ENCODE peak calls at places on chromosome 12, in nine cellular contexts. One of them, this sample, is unnamed.

GRCh38 chr12:44875417-44875953 is 630 bp downstream of the NELL2 start:
- DNase-seq in prostate gland: no peak
- DNase-seq in HCT116: no peak
- DNase-seq in stomach: no peak
- DNase-seq in uterus: no peak
- DNase-seq in neuronal stem cell: peak; percentile 35
- DNase-seq in heart right ventricle: no peak
- DNase-seq in PC-3: no peak
- DNase-seq in fibroblast of lung: no peak
- DNase-seq in this sample: no peak

GRCh38 chr12:49033611-49034286 is 15.2 kb upstream of the PRKAG1 start:
- DNase-seq in prostate gland: no peak
- DNase-seq in HCT116: no peak
- DNase-seq in stomach: no peak
- DNase-seq in uterus: peak; percentile 21
- DNase-seq in neuronal stem cell: no peak
- DNase-seq in heart right ventricle: peak; percentile 12
- DNase-seq in PC-3: no peak
- DNase-seq in fibroblast of lung: no peak
- DNase-seq in this sample: no peak

GRCh38 chr12:60333461-60333860 is 737.6 kb downstream of the SLC16A7 start:
- DNase-seq in prostate gland: no peak
- DNase-seq in HCT116: no peak
- DNase-seq in stomach: no peak
- DNase-seq in uterus: no peak
- DNase-seq in neuronal stem cell: no peak
- DNase-seq in heart right ventricle: no peak
- DNase-seq in PC-3: peak; percentile 71
- DNase-seq in fibroblast of lung: peak; percentile 5
- DNase-seq in this sample: no peak

GRCh38 chr12:120466560-120467315 is 2.8 kb downstream of the SRSF9 start:
- DNase-seq in prostate gland: peak; percentile 11
- DNase-seq in HCT116: peak; percentile 34
- DNase-seq in stomach: peak; percentile 48
- DNase-seq in uterus: peak; percentile 34
- DNase-seq in neuronal stem cell: no peak
- DNase-seq in heart right ventricle: no peak
- DNase-seq in PC-3: peak; percentile 71
- DNase-seq in fibroblast of lung: peak; percentile 23
- DNase-seq in this sample: no peak

GRCh38 chr12:2454778-2455177 is 340.0 kb upstream of the FKBP4 start:
- DNase-seq in prostate gland: no peak
- DNase-seq in HCT116: no peak
- DNase-seq in stomach: no peak
- DNase-seq in uterus: no peak
- DNase-seq in neuronal stem cell: no peak
- DNase-seq in heart right ventricle: no peak
- DNase-seq in PC-3: no peak
- DNase-seq in fibroblast of lung: no peak
- DNase-seq in this sample: no peak

GRCh38 chr12:49336645-49337584 is at the start of gene C1QL4:
- DNase-seq in prostate gland: peak; percentile 73
- DNase-seq in HCT116: peak; percentile 33
- DNase-seq in stomach: peak; percentile 85
- DNase-seq in uterus: peak; percentile 81
- DNase-seq in neuronal stem cell: peak; percentile 84
- DNase-seq in heart right ventricle: peak; percentile 86
- DNase-seq in PC-3: peak; percentile 86
- DNase-seq in fibroblast of lung: peak; percentile 46
- DNase-seq in this sample: peak; percentile 54

GRCh38 chr12:113065126-113066007 is 8.8 kb downstream of the DTX1 start:
- DNase-seq in prostate gland: no peak
- DNase-seq in HCT116: no peak
- DNase-seq in stomach: no peak
- DNase-seq in uterus: no peak
- DNase-seq in neuronal stem cell: peak; percentile 52
- DNase-seq in heart right ventricle: no peak
- DNase-seq in PC-3: no peak
- DNase-seq in fibroblast of lung: no peak
- DNase-seq in this sample: no peak

GRCh38 chr12:10363922-10364838 is 25.7 kb downstream of the KLRK1 start:
- DNase-seq in prostate gland: peak; percentile 50
- DNase-seq in HCT116: no peak
- DNase-seq in stomach: peak; percentile 40
- DNase-seq in uterus: peak; percentile 57
- DNase-seq in neuronal stem cell: no peak
- DNase-seq in heart right ventricle: peak; percentile 29
- DNase-seq in PC-3: peak; percentile 40
- DNase-seq in fibroblast of lung: peak; percentile 50
- DNase-seq in this sample: no peak

GRCh38 chr12:22684124-22684523 is 59.2 kb downstream of the ETNK1 start:
- DNase-seq in prostate gland: no peak
- DNase-seq in HCT116: no peak
- DNase-seq in stomach: no peak
- DNase-seq in uterus: no peak
- DNase-seq in neuronal stem cell: no peak
- DNase-seq in heart right ventricle: no peak
- DNase-seq in PC-3: no peak
- DNase-seq in fibroblast of lung: no peak
- DNase-seq in this sample: no peak

GRCh38 chr12:92041742-92042141 is 103.9 kb downstream of the BTG1 start:
- DNase-seq in prostate gland: no peak
- DNase-seq in HCT116: no peak
- DNase-seq in stomach: no peak
- DNase-seq in uterus: no peak
- DNase-seq in neuronal stem cell: no peak
- DNase-seq in heart right ventricle: no peak
- DNase-seq in PC-3: peak; percentile 79
- DNase-seq in fibroblast of lung: peak; percentile 17
- DNase-seq in this sample: no peak

GRCh38 chr12:128420163-128420562 is 153.2 kb downstream of the TMEM132C start:
- DNase-seq in prostate gland: no peak
- DNase-seq in HCT116: no peak
- DNase-seq in stomach: no peak
- DNase-seq in uterus: no peak
- DNase-seq in neuronal stem cell: no peak
- DNase-seq in heart right ventricle: no peak
- DNase-seq in PC-3: no peak
- DNase-seq in fibroblast of lung: no peak
- DNase-seq in this sample: no peak

GRCh38 chr12:46555379-46555778 is 182.8 kb upstream of the SLC38A2 start:
- DNase-seq in prostate gland: no peak
- DNase-seq in HCT116: no peak
- DNase-seq in stomach: no peak
- DNase-seq in uterus: no peak
- DNase-seq in neuronal stem cell: no peak
- DNase-seq in heart right ventricle: no peak
- DNase-seq in PC-3: peak; percentile 59
- DNase-seq in fibroblast of lung: peak; percentile 91
- DNase-seq in this sample: no peak

GRCh38 chr12:85448548-85449139 is 168.6 kb downstream of the ALX1 start:
- DNase-seq in prostate gland: no peak
- DNase-seq in HCT116: no peak
- DNase-seq in stomach: no peak
- DNase-seq in uterus: no peak
- DNase-seq in neuronal stem cell: no peak
- DNase-seq in heart right ventricle: no peak
- DNase-seq in PC-3: peak; percentile 56
- DNase-seq in fibroblast of lung: no peak
- DNase-seq in this sample: no peak

GRCh38 chr12:63821781-63822251 is 22.7 kb upstream of the SRGAP1 start:
- DNase-seq in prostate gland: no peak
- DNase-seq in HCT116: no peak
- DNase-seq in stomach: no peak
- DNase-seq in uterus: peak; percentile 30
- DNase-seq in neuronal stem cell: no peak
- DNase-seq in heart right ventricle: peak; percentile 13
- DNase-seq in PC-3: no peak
- DNase-seq in fibroblast of lung: peak; percentile 23
- DNase-seq in this sample: no peak

GRCh38 chr12:5171701-5172100 is 128.0 kb downstream of the KCNA5 start:
- DNase-seq in prostate gland: peak; percentile 34
- DNase-seq in HCT116: peak; percentile 23
- DNase-seq in stomach: no peak
- DNase-seq in uterus: no peak
- DNase-seq in neuronal stem cell: peak; percentile 54
- DNase-seq in heart right ventricle: no peak
- DNase-seq in PC-3: peak; percentile 46
- DNase-seq in fibroblast of lung: peak; percentile 56
- DNase-seq in this sample: no peak

DNA sequence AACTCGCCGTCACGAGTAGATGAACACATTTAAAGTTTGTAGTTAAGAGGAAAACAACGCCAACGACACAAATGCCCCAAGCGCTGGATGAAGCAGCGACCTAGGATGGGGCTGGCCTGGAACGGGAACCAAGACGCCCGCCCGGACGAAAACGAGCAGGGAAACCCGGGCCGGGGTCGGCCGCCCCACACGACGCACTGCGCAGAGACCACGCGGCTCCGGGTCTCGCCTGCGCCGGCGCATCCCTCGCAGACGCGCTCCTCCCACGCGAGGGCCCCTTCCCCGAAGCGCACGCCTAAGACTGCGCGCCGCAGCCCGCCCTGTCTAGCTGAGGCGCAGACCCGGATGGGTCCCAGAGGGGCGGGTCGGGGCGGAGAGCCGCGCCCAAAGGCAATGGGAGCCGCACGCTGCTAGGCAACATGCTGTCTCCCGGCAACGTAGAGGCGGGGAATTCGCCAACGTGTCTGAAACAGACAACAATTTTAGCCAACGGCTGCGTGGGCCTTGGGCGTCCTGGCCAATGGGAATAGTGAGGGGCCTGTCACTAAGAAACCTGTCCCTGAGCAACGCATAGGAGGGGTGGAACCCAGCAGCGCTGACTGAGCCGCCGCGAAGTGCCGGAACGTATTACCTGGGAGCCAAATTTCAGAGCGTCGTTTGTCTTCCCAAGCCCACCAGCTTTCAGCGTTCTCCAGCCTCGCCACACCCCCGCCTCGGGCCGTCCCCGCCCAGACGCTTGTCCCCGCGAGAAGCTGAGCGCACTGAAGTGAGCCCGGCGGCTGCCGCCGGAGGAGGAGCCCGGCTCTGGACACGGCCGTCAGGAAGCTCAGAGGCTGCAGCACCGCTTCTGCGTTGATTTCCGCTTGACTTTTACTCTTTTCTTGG is 21.0 kb upstream of the CHFR start:
- DNase-seq in prostate gland: peak; percentile 98
- DNase-seq in HCT116: no peak
- DNase-seq in stomach: peak; percentile 87
- DNase-seq in uterus: peak; percentile 98
- DNase-seq in neuronal stem cell: peak; percentile 97
- DNase-seq in heart right ventricle: peak; percentile 96
- DNase-seq in PC-3: peak; percentile 100
- DNase-seq in fibroblast of lung: peak; percentile 98
- DNase-seq in this sample: peak; percentile 75
- H3K9me3 ChIP-seq in prostate gland: no peaks in the 10 kb centered on the region
- H3K9me3 ChIP-seq in HCT116: peaks cover 6% of the 10 kb centered on the region
- H3K9me3 ChIP-seq in stomach: peaks cover 9% of the 10 kb centered on the region
- H3K9me3 ChIP-seq in uterus: no peaks in the 10 kb centered on the region
- H3K9me3 ChIP-seq in neuronal stem cell: peaks cover 29% of the 10 kb centered on the region
- H3K9me3 ChIP-seq in heart right ventricle: peaks cover 36% of the 10 kb centered on the region
- H3K9me3 ChIP-seq in PC-3: peaks cover 18% of the 10 kb centered on the region
- H3K9me3 ChIP-seq in fibroblast of lung: no peaks in the 10 kb centered on the region
- H3K9me3 ChIP-seq in this sample: peaks cover 19% of the 10 kb centered on the region

GRCh38 chr12:125773033-125773432 is 707.8 kb downstream of the AACS start:
- DNase-seq in prostate gland: no peak
- DNase-seq in HCT116: peak; percentile 6
- DNase-seq in stomach: no peak
- DNase-seq in uterus: no peak
- DNase-seq in neuronal stem cell: no peak
- DNase-seq in heart right ventricle: no peak
- DNase-seq in PC-3: peak; percentile 25
- DNase-seq in fibroblast of lung: peak; percentile 8
- DNase-seq in this sample: no peak

GRCh38 chr12:125775507-125775906 is 710.3 kb downstream of the AACS start:
- DNase-seq in prostate gland: no peak
- DNase-seq in HCT116: no peak
- DNase-seq in stomach: no peak
- DNase-seq in uterus: no peak
- DNase-seq in neuronal stem cell: no peak
- DNase-seq in heart right ventricle: no peak
- DNase-seq in PC-3: no peak
- DNase-seq in fibroblast of lung: no peak
- DNase-seq in this sample: no peak

GRCh38 chr12:125776212-125776611 is 711.0 kb downstream of the AACS start:
- DNase-seq in prostate gland: no peak
- DNase-seq in HCT116: no peak
- DNase-seq in stomach: no peak
- DNase-seq in uterus: no peak
- DNase-seq in neuronal stem cell: no peak
- DNase-seq in heart right ventricle: no peak
- DNase-seq in PC-3: no peak
- DNase-seq in fibroblast of lung: no peak
- DNase-seq in this sample: no peak

GRCh38 chr12:125772403-125772802 is 707.2 kb downstream of the AACS start:
- DNase-seq in prostate gland: no peak
- DNase-seq in HCT116: no peak
- DNase-seq in stomach: no peak
- DNase-seq in uterus: no peak
- DNase-seq in neuronal stem cell: no peak
- DNase-seq in heart right ventricle: no peak
- DNase-seq in PC-3: no peak
- DNase-seq in fibroblast of lung: no peak
- DNase-seq in this sample: no peak
- H3K9me3 ChIP-seq in prostate gland: no peaks in the 10 kb centered on the region
- H3K9me3 ChIP-seq in HCT116: peaks cover 10% of the 10 kb centered on the region
- H3K9me3 ChIP-seq in stomach: no peaks in the 10 kb centered on the region
- H3K9me3 ChIP-seq in uterus: no peaks in the 10 kb centered on the region
- H3K9me3 ChIP-seq in neuronal stem cell: no peaks in the 10 kb centered on the region
- H3K9me3 ChIP-seq in heart right ventricle: peaks cover 15% of the 10 kb centered on the region
- H3K9me3 ChIP-seq in PC-3: peaks cover 18% of the 10 kb centered on the region
- H3K9me3 ChIP-seq in fibroblast of lung: no peaks in the 10 kb centered on the region
- H3K9me3 ChIP-seq in this sample: no peaks in the 10 kb centered on the region

GRCh38 chr12:38120438-38120837 is 196.1 kb upstream of the ALG10B start:
- DNase-seq in prostate gland: no peak
- DNase-seq in HCT116: no peak
- DNase-seq in stomach: no peak
- DNase-seq in uterus: no peak
- DNase-seq in neuronal stem cell: no peak
- DNase-seq in heart right ventricle: no peak
- DNase-seq in PC-3: no peak
- DNase-seq in fibroblast of lung: no peak
- DNase-seq in this sample: no peak
- H3K9me3 ChIP-seq in prostate gland: no peaks in the 10 kb centered on the region
- H3K9me3 ChIP-seq in HCT116: no peaks in the 10 kb centered on the region
- H3K9me3 ChIP-seq in stomach: no peaks in the 10 kb centered on the region
- H3K9me3 ChIP-seq in uterus: no peaks in the 10 kb centered on the region
- H3K9me3 ChIP-seq in neuronal stem cell: no peaks in the 10 kb centered on the region
- H3K9me3 ChIP-seq in heart right ventricle: peaks cover 11% of the 10 kb centered on the region
- H3K9me3 ChIP-seq in PC-3: no peaks in the 10 kb centered on the region
- H3K9me3 ChIP-seq in fibroblast of lung: no peaks in the 10 kb centered on the region
- H3K9me3 ChIP-seq in this sample: no peaks in the 10 kb centered on the region

DNA sequence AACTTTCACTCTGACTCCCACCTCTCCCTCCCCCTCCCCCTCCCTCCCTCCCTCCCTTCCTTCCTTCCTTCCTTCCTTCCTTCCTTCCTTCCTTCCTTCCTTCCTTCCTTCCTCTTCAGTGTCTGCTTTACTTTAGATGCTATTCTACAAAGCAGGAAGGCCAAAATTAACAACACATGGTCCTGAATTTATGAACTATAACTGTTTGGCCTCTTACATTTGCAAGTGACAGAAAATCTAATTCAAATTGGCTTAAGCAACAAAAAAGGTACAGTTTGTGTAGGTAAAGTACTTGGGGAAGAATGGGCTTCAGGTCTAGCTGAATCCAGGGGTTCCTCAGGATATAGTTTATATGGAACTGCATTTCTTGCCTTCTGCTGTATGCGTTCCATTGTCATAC is 673.0 kb downstream of the AACS start:
- DNase-seq in prostate gland: no peak
- DNase-seq in HCT116: no peak
- DNase-seq in stomach: no peak
- DNase-seq in uterus: no peak
- DNase-seq in neuronal stem cell: no peak
- DNase-seq in heart right ventricle: no peak
- DNase-seq in PC-3: no peak
- DNase-seq in fibroblast of lung: no peak
- DNase-seq in this sample: no peak
- H3K9me3 ChIP-seq in prostate gland: no peaks in the 10 kb centered on the region
- H3K9me3 ChIP-seq in HCT116: peaks cover 8% of the 10 kb centered on the region
- H3K9me3 ChIP-seq in stomach: no peaks in the 10 kb centered on the region
- H3K9me3 ChIP-seq in uterus: no peaks in the 10 kb centered on the region
- H3K9me3 ChIP-seq in neuronal stem cell: no peaks in the 10 kb centered on the region
- H3K9me3 ChIP-seq in heart right ventricle: peaks cover 31% of the 10 kb centered on the region
- H3K9me3 ChIP-seq in PC-3: peaks cover 15% of the 10 kb centered on the region
- H3K9me3 ChIP-seq in fibroblast of lung: no peaks in the 10 kb centered on the region
- H3K9me3 ChIP-seq in this sample: no peaks in the 10 kb centered on the region